ENCODE peak calls at places on chromosomes 7 and 10, in six cellular contexts. B is kidney, I is cardiac muscle cell, L is vagina, A is body of pancreas, H is endodermal cell. K is an unnamed sample.

GRCh38 chr10:77109470-77109994 is 528.1 kb downstream of the KCNMA1 start:
- DNase-seq in B (no peak), I (no peak), L (no peak), A (no peak), H (peak; percentile 37), K (no peak)

GRCh38 chr7:150580995-150581394 is 13.8 kb downstream of the GIMAP4 start:
- DNase-seq in B (no peak), I (no peak), L (no peak), A (no peak), H (no peak), K (no peak)

GRCh38 chr7:143216151-143216550 is 5.7 kb upstream of the TAS2R40 start:
- DNase-seq in B (no peak), I (no peak), L (no peak), A (no peak), H (no peak), K (no peak)

GRCh38 chr10:75407716-75408511 is 6.3 kb upstream of the ZNF503 start:
- DNase-seq in B (peak; percentile 90), I (peak; percentile 56), L (no peak), A (peak; percentile 64), H (peak; percentile 83), K (no peak)

GRCh38 chr10:96906864-96907263 is 74.8 kb downstream of the LCOR start:
- DNase-seq in B (no peak), I (no peak), L (no peak), A (no peak), H (no peak), K (no peak)

GRCh38 chr10:116809528-116810500 is 39.5 kb upstream of the ENO4 start:
- DNase-seq in B (no peak), I (peak; percentile 19), L (no peak), A (peak; percentile 78), H (peak; percentile 86), K (no peak)

GRCh38 chr7:8035647-8036518 is 67.3 kb downstream of the GLCCI1 start:
- DNase-seq in B (no peak), I (peak; percentile 50), L (no peak), A (no peak), H (peak; percentile 59), K (peak; percentile 18)

GRCh38 chr7:26688388-26688787 is 176.0 kb downstream of the SKAP2 start:
- DNase-seq in B (no peak), I (no peak), L (no peak), A (no peak), H (no peak), K (no peak)

GRCh38 chr7:140348161-140348849 is 50.0 kb downstream of the SLC37A3 start:
- DNase-seq in B (no peak), I (peak; percentile 56), L (no peak), A (no peak), H (no peak), K (no peak)

GRCh38 chr10:127186846-127187245 is 9.5 kb downstream of the INSYN2A start:
- DNase-seq in B (no peak), I (no peak), L (no peak), A (no peak), H (no peak), K (no peak)

GRCh38 chr7:50587737-50588136 is 22.5 kb upstream of the DDC start:
- DNase-seq in B (no peak), I (no peak), L (no peak), A (no peak), H (peak; percentile 5), K (no peak)

GRCh38 chr10:124328514-124329220 is 90.1 kb downstream of the OAT start:
- DNase-seq in B (no peak), I (no peak), L (no peak), A (no peak), H (peak; percentile 25), K (no peak)

GRCh38 chr7:131087756-131088658 is 239.7 kb upstream of the MKLN1 start:
- DNase-seq in B (no peak), I (no peak), L (no peak), A (no peak), H (no peak), K (no peak)

GRCh38 chr10:22340362-22341189 is 4.7 kb upstream of the SPAG6 start:
- DNase-seq in B (peak; percentile 92), I (peak; percentile 88), L (no peak), A (peak; percentile 69), H (peak; percentile 86), K (peak; percentile 61)

GRCh38 chr10:18185621-18186020 is 45.4 kb downstream of the CACNB2 start:
- DNase-seq in B (no peak), I (no peak), L (no peak), A (peak; percentile 54), H (no peak), K (no peak)

GRCh38 chr10:102400598-102401321 is 5.3 kb downstream of the NFKB2 start:
- DNase-seq in B (peak; percentile 82), I (no peak), L (no peak), A (no peak), H (no peak), K (no peak)

GRCh38 chr10:71836594-71836970 is 14.5 kb downstream of the PSAP start:
- DNase-seq in B (peak; percentile 3), I (peak; percentile 27), L (no peak), A (no peak), H (no peak), K (no peak)

GRCh38 chr7:29488977-29489376 is 74.7 kb upstream of the PRR15 start:
- DNase-seq in B (no peak), I (peak; percentile 90), L (no peak), A (no peak), H (no peak), K (no peak)

GRCh38 chr10:131095109-131095580 is 216.4 kb downstream of the TCERG1L start:
- DNase-seq in B (peak; percentile 76), I (no peak), L (no peak), A (peak; percentile 23), H (no peak), K (no peak)

GRCh38 chr10:131811239-131812011 is 89.4 kb upstream of the PPP2R2D start:
- DNase-seq in B (no peak), I (no peak), L (peak; percentile 77), A (no peak), H (no peak), K (no peak)

GRCh38 chr7:40239755-40240303 is 105.0 kb downstream of the SUGCT start:
- DNase-seq in B (no peak), I (no peak), L (no peak), A (no peak), H (no peak), K (no peak)

GRCh38 chr10:27743736-27744477 is 1.7 kb downstream of the MKX start:
- DNase-seq in B (no peak), I (peak; percentile 24), L (no peak), A (peak; percentile 15), H (peak; percentile 79), K (no peak)

GRCh38 chr7:134949171-134949570 is 37.1 kb upstream of the AGBL3 start:
- DNase-seq in B (no peak), I (no peak), L (no peak), A (no peak), H (no peak), K (no peak)

GRCh38 chr7:138865843-138866242 is 67.8 kb upstream of the ATP6V0A4 start:
- DNase-seq in B (no peak), I (peak; percentile 17), L (no peak), A (no peak), H (peak; percentile 49), K (peak; percentile 62)

GRCh38 chr10:68074775-68075549 is at the start of gene HERC4:
- DNase-seq in B (peak; percentile 98), I (peak; percentile 97), L (peak; percentile 96), A (peak; percentile 96), H (peak; percentile 97), K (peak; percentile 89)

GRCh38 chr7:157384301-157384700 is 47.5 kb downstream of the DNAJB6 start:
- DNase-seq in B (no peak), I (peak; percentile 39), L (no peak), A (no peak), H (no peak), K (no peak)

GRCh38 chr10:37700886-37701780 is 156.3 kb downstream of the ZNF248 start:
- DNase-seq in B (no peak), I (no peak), L (peak; percentile 85), A (no peak), H (no peak), K (no peak)
- H3K9me3 ChIP-seq in B (no peaks in the 10 kb centered on the region), I (no peaks in the 10 kb centered on the region), L (no peaks in the 10 kb centered on the region), A (no peaks in the 10 kb centered on the region), H (peaks cover 10% of the 10 kb centered on the region), K (peaks cover 9% of the 10 kb centered on the region)

DNA sequence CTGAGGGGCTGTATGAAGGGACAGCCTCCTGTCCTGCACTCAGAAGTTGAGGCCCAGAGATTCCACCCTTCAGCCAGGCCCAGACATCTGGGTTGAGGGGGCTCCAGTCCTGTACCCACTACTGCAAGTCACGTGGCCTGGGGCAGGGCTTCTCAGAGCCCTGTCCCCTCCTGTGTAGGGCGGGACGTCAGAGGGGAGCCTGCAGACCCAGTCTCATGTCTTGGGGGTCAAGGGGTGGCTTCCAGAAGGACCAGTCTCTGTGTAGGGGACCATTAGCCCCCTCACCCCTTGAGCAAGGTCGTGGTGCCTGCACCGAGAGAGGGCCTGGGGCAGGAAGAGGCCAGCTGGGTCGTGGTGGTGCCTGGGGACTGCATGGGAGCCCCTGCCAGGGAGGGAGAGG is 593 bp upstream of the PILRA start:
- DNase-seq in B (peak; percentile 70), I (no peak), L (no peak), A (no peak), H (no peak), K (no peak)
- H3K4me3 ChIP-seq in B (no peak overlapping the region), I (no peak overlapping the region), L (no peak overlapping the region), A (no peak overlapping the region), H (no peak overlapping the region), K (no peak overlapping the region)

GRCh38 chr7:57344957-57345356 is 105.0 kb upstream of the ZNF716 start:
- DNase-seq in B (no peak), I (no peak), L (no peak), A (no peak), H (no peak), K (no peak)
- H3K9me3 ChIP-seq in B (no peaks in the 10 kb centered on the region), I (no peaks in the 10 kb centered on the region), L (no peaks in the 10 kb centered on the region), A (no peaks in the 10 kb centered on the region), H (peaks cover 70% of the 10 kb centered on the region), K (no peaks in the 10 kb centered on the region)

DNA sequence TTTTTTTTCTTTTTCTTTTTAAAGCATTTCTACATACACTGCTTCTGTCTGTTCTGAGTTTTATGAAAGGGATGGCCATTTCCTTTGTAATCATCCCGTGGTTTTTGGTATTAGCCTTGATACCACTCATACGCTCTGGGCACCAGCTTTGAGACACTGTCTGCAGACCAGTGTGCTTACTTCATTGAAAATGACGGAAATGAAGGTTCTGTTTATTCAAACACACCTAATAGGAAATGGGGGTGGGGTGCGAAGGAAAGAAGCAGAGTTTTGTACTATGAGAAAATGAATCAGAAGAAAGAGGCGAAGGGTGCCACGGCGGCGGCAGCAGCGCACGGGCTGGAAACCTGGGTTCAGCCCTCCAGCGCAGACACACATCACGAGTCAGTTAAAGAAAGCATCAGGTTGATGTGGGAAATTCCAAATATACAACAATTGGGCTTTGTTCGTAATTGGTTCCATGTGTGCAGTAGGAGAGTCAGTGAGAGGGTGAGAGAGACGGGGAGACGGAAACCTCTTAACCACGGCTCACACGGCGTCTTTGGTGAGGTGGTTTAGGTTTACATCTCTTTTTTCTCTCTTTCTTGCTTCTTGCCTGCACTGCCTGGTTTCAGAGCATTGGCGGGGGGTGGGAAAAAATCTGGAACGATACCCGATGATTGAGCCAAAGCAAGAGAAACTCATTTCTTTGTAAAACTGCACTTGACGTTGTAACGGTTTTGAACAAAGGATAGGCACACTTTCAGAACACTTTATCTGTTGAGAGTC is 321.2 kb downstream of the FRMD4A start:
- DNase-seq in B (no peak), I (peak; percentile 79), L (no peak), A (no peak), H (no peak), K (peak; percentile 78)
- H3K4me3 ChIP-seq in B (peak overlapping the region; percentile 41), I (no peak overlapping the region), L (peak overlapping the region; percentile 35), A (no peak overlapping the region), H (no peak overlapping the region), K (peak overlapping the region; percentile 44)